ENCODE peak calls at places on chromosomes 1 and 21, in eight cellular contexts. One of them, this sample, is unnamed.

GRCh38 chr21:46551636-46552241 is 53.1 kb downstream of the S100B start:
- DNase-seq in mammary epithelial cell: no peak
- DNase-seq in BJ: no peak
- DNase-seq in DND-41: no peak
- DNase-seq in fibroblast of pulmonary artery: no peak
- DNase-seq in PC-3: no peak
- DNase-seq in CD4-positive, alpha-beta T cell: peak
- DNase-seq in cardiac muscle cell: no peak
- DNase-seq in this sample: no peak

GRCh38 chr21:42674351-42674940 is 21.0 kb downstream of the PDE9A start:
- DNase-seq in mammary epithelial cell: no peak
- DNase-seq in BJ: no peak
- DNase-seq in DND-41: no peak
- DNase-seq in fibroblast of pulmonary artery: peak
- DNase-seq in PC-3: no peak
- DNase-seq in CD4-positive, alpha-beta T cell: no peak
- DNase-seq in cardiac muscle cell: peak
- DNase-seq in this sample: no peak

GRCh38 chr1:9436258-9436657 is 103.0 kb upstream of the SLC25A33 start:
- DNase-seq in mammary epithelial cell: peak
- DNase-seq in BJ: no peak
- DNase-seq in DND-41: no peak
- DNase-seq in fibroblast of pulmonary artery: no peak
- DNase-seq in PC-3: no peak
- DNase-seq in CD4-positive, alpha-beta T cell: no peak
- DNase-seq in cardiac muscle cell: no peak
- DNase-seq in this sample: no peak

GRCh38 chr1:6082430-6082971 is 36.8 kb downstream of the KCNAB2 start:
- DNase-seq in mammary epithelial cell: no peak
- DNase-seq in BJ: no peak
- DNase-seq in DND-41: no peak
- DNase-seq in fibroblast of pulmonary artery: peak
- DNase-seq in PC-3: peak
- DNase-seq in CD4-positive, alpha-beta T cell: no peak
- DNase-seq in cardiac muscle cell: peak
- DNase-seq in this sample: no peak

GRCh38 chr21:45990049-45990711 is 8.6 kb downstream of the COL6A1 start:
- DNase-seq in mammary epithelial cell: no peak
- DNase-seq in BJ: no peak
- DNase-seq in DND-41: no peak
- DNase-seq in fibroblast of pulmonary artery: no peak
- DNase-seq in PC-3: no peak
- DNase-seq in CD4-positive, alpha-beta T cell: no peak
- DNase-seq in cardiac muscle cell: no peak
- DNase-seq in this sample: no peak

GRCh38 chr1:29802181-29803068 is 566.1 kb downstream of the PTPRU start:
- DNase-seq in mammary epithelial cell: no peak
- DNase-seq in BJ: no peak
- DNase-seq in DND-41: no peak
- DNase-seq in fibroblast of pulmonary artery: no peak
- DNase-seq in PC-3: no peak
- DNase-seq in CD4-positive, alpha-beta T cell: no peak
- DNase-seq in cardiac muscle cell: no peak
- DNase-seq in this sample: no peak

GRCh38 chr1:93804412-93804811 is 74.6 kb downstream of the DNTTIP2 start:
- DNase-seq in mammary epithelial cell: peak
- DNase-seq in BJ: peak
- DNase-seq in DND-41: no peak
- DNase-seq in fibroblast of pulmonary artery: peak
- DNase-seq in PC-3: peak
- DNase-seq in CD4-positive, alpha-beta T cell: no peak
- DNase-seq in cardiac muscle cell: peak
- DNase-seq in this sample: no peak

GRCh38 chr1:162200096-162200847 is 130.8 kb downstream of the NOS1AP start:
- DNase-seq in mammary epithelial cell: no peak
- DNase-seq in BJ: no peak
- DNase-seq in DND-41: no peak
- DNase-seq in fibroblast of pulmonary artery: no peak
- DNase-seq in PC-3: no peak
- DNase-seq in CD4-positive, alpha-beta T cell: no peak
- DNase-seq in cardiac muscle cell: peak
- DNase-seq in this sample: no peak

GRCh38 chr21:43691801-43692200 is 27.1 kb upstream of the PDXK start:
- DNase-seq in mammary epithelial cell: no peak
- DNase-seq in BJ: no peak
- DNase-seq in DND-41: no peak
- DNase-seq in fibroblast of pulmonary artery: no peak
- DNase-seq in PC-3: no peak
- DNase-seq in CD4-positive, alpha-beta T cell: no peak
- DNase-seq in cardiac muscle cell: no peak
- DNase-seq in this sample: no peak

GRCh38 chr1:53330819-53331218 is 2.9 kb upstream of the LRP8 start:
- DNase-seq in mammary epithelial cell: no peak
- DNase-seq in BJ: no peak
- DNase-seq in DND-41: no peak
- DNase-seq in fibroblast of pulmonary artery: no peak
- DNase-seq in PC-3: no peak
- DNase-seq in CD4-positive, alpha-beta T cell: no peak
- DNase-seq in cardiac muscle cell: no peak
- DNase-seq in this sample: no peak

GRCh38 chr1:99503276-99503747 is 142.6 kb upstream of the PALMD start:
- DNase-seq in mammary epithelial cell: peak
- DNase-seq in BJ: no peak
- DNase-seq in DND-41: no peak
- DNase-seq in fibroblast of pulmonary artery: peak
- DNase-seq in PC-3: no peak
- DNase-seq in CD4-positive, alpha-beta T cell: no peak
- DNase-seq in cardiac muscle cell: peak
- DNase-seq in this sample: no peak

GRCh38 chr21:7933923-7934322 is 2587.5 kb upstream of the TPTE start:
- DNase-seq in mammary epithelial cell: no peak
- DNase-seq in BJ: no peak
- DNase-seq in DND-41: no peak
- DNase-seq in fibroblast of pulmonary artery: no peak
- DNase-seq in PC-3: no peak
- DNase-seq in CD4-positive, alpha-beta T cell: no peak
- DNase-seq in cardiac muscle cell: no peak
- DNase-seq in this sample: no peak
- TF ChIP-seq CTCF in mammary epithelial cell: no peak
- TF ChIP-seq CTCF in BJ: no peak
- TF ChIP-seq CTCF in DND-41: no peak
- TF ChIP-seq CTCF in fibroblast of pulmonary artery: no peak
- TF ChIP-seq CTCF in PC-3: no peak
- TF ChIP-seq CTCF in CD4-positive, alpha-beta T cell: no peak
- TF ChIP-seq CTCF in cardiac muscle cell: no peak
- TF ChIP-seq CTCF in this sample: no peak

DNA sequence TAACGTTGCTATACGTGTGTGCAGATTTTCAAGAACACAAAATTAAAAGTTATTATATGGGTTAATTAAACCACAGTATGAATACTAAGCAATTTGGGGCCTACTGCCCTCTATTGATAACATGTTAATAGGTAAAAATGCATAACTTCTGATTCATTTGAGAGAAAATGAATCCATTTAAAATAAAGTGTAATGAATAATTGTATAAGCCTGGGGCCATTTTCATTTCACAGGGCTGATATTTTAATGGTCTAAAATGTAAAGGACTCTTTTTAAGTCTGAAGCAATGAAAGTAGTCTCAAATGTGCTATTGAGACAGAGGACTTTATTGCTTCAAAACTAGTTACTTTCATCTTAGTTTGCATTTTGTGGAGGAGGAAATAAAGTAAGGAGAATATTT is 155.4 kb downstream of the TLR5 start:
- DNase-seq in mammary epithelial cell: no peak
- DNase-seq in BJ: no peak
- DNase-seq in DND-41: no peak
- DNase-seq in fibroblast of pulmonary artery: no peak
- DNase-seq in PC-3: no peak
- DNase-seq in CD4-positive, alpha-beta T cell: no peak
- DNase-seq in cardiac muscle cell: no peak
- DNase-seq in this sample: no peak
- TF ChIP-seq CTCF in mammary epithelial cell: no peak
- TF ChIP-seq CTCF in BJ: no peak
- TF ChIP-seq CTCF in DND-41: peak
- TF ChIP-seq CTCF in fibroblast of pulmonary artery: no peak
- TF ChIP-seq CTCF in PC-3: peak
- TF ChIP-seq CTCF in CD4-positive, alpha-beta T cell: no peak
- TF ChIP-seq CTCF in cardiac muscle cell: no peak
- TF ChIP-seq CTCF in this sample: no peak

GRCh38 chr1:46996659-46997281 is 26.7 kb upstream of the CYP4X1 start:
- DNase-seq in mammary epithelial cell: peak
- DNase-seq in BJ: no peak
- DNase-seq in DND-41: no peak
- DNase-seq in fibroblast of pulmonary artery: no peak
- DNase-seq in PC-3: peak
- DNase-seq in CD4-positive, alpha-beta T cell: no peak
- DNase-seq in cardiac muscle cell: no peak
- DNase-seq in this sample: no peak

GRCh38 chr1:46991083-46991923 is 32.2 kb upstream of the CYP4X1 start:
- DNase-seq in mammary epithelial cell: no peak
- DNase-seq in BJ: no peak
- DNase-seq in DND-41: no peak
- DNase-seq in fibroblast of pulmonary artery: no peak
- DNase-seq in PC-3: peak
- DNase-seq in CD4-positive, alpha-beta T cell: no peak
- DNase-seq in cardiac muscle cell: peak
- DNase-seq in this sample: no peak
- TF ChIP-seq CTCF in mammary epithelial cell: no peak
- TF ChIP-seq CTCF in BJ: no peak
- TF ChIP-seq CTCF in DND-41: peak
- TF ChIP-seq CTCF in fibroblast of pulmonary artery: no peak
- TF ChIP-seq CTCF in PC-3: peak
- TF ChIP-seq CTCF in CD4-positive, alpha-beta T cell: no peak
- TF ChIP-seq CTCF in cardiac muscle cell: peak
- TF ChIP-seq CTCF in this sample: no peak

DNA sequence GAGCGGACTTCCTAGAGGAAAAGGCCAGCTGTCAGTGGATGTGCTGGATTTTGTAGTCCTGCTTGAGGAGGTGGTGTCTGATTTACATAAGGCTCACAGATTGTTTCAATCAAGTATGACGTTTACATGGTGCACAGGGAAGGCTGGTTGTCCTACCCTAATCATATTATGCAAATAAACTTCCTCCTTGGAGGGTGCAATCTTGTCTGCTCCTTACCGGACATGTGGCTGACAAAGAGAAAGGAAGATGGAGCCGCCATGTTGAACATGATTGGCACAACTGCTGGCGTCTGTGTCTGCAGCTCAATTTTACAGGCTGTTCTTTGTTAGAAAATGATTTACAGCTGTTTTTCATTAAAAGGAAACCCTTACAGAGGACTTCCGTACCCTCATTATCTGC is 1656.1 kb downstream of the KCNT2 start:
- DNase-seq in mammary epithelial cell: no peak
- DNase-seq in BJ: no peak
- DNase-seq in DND-41: no peak
- DNase-seq in fibroblast of pulmonary artery: no peak
- DNase-seq in PC-3: no peak
- DNase-seq in CD4-positive, alpha-beta T cell: no peak
- DNase-seq in cardiac muscle cell: no peak
- DNase-seq in this sample: no peak
- TF ChIP-seq CTCF in mammary epithelial cell: no peak
- TF ChIP-seq CTCF in BJ: no peak
- TF ChIP-seq CTCF in DND-41: no peak
- TF ChIP-seq CTCF in fibroblast of pulmonary artery: no peak
- TF ChIP-seq CTCF in PC-3: no peak
- TF ChIP-seq CTCF in CD4-positive, alpha-beta T cell: no peak
- TF ChIP-seq CTCF in cardiac muscle cell: no peak
- TF ChIP-seq CTCF in this sample: no peak

GRCh38 chr1:167791281-167792209 is 69.8 kb downstream of the MPZL1 start:
- DNase-seq in mammary epithelial cell: no peak
- DNase-seq in BJ: peak
- DNase-seq in DND-41: no peak
- DNase-seq in fibroblast of pulmonary artery: peak
- DNase-seq in PC-3: no peak
- DNase-seq in CD4-positive, alpha-beta T cell: no peak
- DNase-seq in cardiac muscle cell: peak
- DNase-seq in this sample: no peak
- TF ChIP-seq CTCF in mammary epithelial cell: no peak
- TF ChIP-seq CTCF in BJ: no peak
- TF ChIP-seq CTCF in DND-41: no peak
- TF ChIP-seq CTCF in fibroblast of pulmonary artery: no peak
- TF ChIP-seq CTCF in PC-3: no peak
- TF ChIP-seq CTCF in CD4-positive, alpha-beta T cell: no peak
- TF ChIP-seq CTCF in cardiac muscle cell: no peak
- TF ChIP-seq CTCF in this sample: no peak

DNA sequence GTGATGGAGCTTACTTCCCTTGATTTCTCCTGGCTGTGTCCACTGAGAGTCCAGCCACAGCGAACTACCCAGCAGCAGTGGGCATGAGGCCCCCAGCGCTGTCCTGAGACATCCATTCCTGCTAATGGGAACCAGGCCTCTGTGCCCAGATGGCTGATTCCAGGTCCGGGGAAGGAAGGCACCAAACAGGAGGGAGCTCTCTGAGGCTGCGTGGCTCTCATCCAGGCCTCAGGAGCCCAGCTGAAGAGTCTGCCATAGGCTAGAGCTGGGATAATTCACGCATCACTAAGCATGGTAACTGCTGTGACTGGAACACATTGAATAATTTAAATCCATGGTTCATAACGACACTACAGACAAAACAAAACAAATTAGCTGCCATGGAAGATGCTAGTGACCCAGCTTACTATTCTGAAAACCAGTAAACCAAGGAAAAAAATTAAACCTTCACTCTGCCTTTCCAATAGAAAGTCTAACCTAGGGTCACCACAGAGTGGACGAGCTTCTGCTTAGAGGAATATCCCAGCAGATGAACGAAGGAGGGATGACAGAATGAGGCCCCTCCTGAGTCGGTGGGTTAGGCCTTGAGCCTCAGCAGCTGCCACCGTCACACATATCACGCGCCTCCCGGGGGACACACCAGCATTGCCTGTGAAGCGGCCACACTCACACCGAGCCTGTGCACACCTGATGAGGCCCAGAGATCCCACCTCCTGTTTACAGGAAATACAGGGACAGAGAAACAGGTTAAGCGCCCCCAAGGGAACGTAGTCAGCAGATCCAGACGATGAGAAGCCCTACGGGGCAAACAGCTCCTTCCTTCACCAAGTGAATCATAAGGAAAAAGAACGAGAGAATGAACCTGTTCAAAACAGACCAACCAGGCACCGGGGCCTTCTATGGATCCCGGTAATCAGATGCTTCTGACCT is 25.0 kb upstream of the LRRC47 start:
- DNase-seq in mammary epithelial cell: no peak
- DNase-seq in BJ: no peak
- DNase-seq in DND-41: no peak
- DNase-seq in fibroblast of pulmonary artery: no peak
- DNase-seq in PC-3: no peak
- DNase-seq in CD4-positive, alpha-beta T cell: no peak
- DNase-seq in cardiac muscle cell: no peak
- DNase-seq in this sample: no peak
- TF ChIP-seq CTCF in mammary epithelial cell: no peak
- TF ChIP-seq CTCF in BJ: no peak
- TF ChIP-seq CTCF in DND-41: no peak
- TF ChIP-seq CTCF in fibroblast of pulmonary artery: no peak
- TF ChIP-seq CTCF in PC-3: no peak
- TF ChIP-seq CTCF in CD4-positive, alpha-beta T cell: no peak
- TF ChIP-seq CTCF in cardiac muscle cell: no peak
- TF ChIP-seq CTCF in this sample: no peak